ENCODE peak calls at places on chromosomes 2 and 18, in eight cellular contexts. One of them, this sample, is unnamed.

GRCh38 chr18:57029761-57030160 is 117.1 kb upstream of the BOD1L2 start:
- DNase-seq in brain microvascular endothelial cell: no peak
- DNase-seq in T-helper 17 cell: no peak
- DNase-seq in heart left ventricle: no peak
- DNase-seq in RKO: no peak
- DNase-seq in activated T-helper 1 cell treated with anti-CD3 and anti-CD28 coated beads, Interleukin-12 subunit alpha, Interleukin-12 subunit beta, Interleukin-2, Interleukin-4 antibody, amounts not matched to agents 30 ng/mL and 10 ng/mL and 1 ng/mL, durations not matched to agents 14 hours and 24 hours and 36 hours: no peak
- DNase-seq in Jurkat, Clone E6-1: no peak
- DNase-seq in stimulated activated CD4-positive, alpha-beta T cell treated with anti-CD3 and anti-CD28 coated beads, Interleukin-12 subunit alpha, Interleukin-12 subunit beta, amount 100 ng/mL, for 4 hours: no peak
- DNase-seq in this sample: no peak

GRCh38 chr2:48045613-48046012 is 139.3 kb upstream of the FBXO11 start:
- DNase-seq in RKO: no peak
- DNase-seq in stimulated activated CD4-positive, alpha-beta T cell treated with anti-CD3 and anti-CD28 coated beads, Interleukin-12 subunit alpha, Interleukin-12 subunit beta, amount 100 ng/mL, for 4 hours: no peak
- DNase-seq in heart left ventricle: no peak
- DNase-seq in T-helper 17 cell: no peak
- DNase-seq in brain microvascular endothelial cell: no peak
- DNase-seq in Jurkat, Clone E6-1: no peak
- DNase-seq in activated T-helper 1 cell treated with anti-CD3 and anti-CD28 coated beads, Interleukin-12 subunit alpha, Interleukin-12 subunit beta, Interleukin-2, Interleukin-4 antibody, amounts not matched to agents 30 ng/mL and 10 ng/mL and 1 ng/mL, durations not matched to agents 14 hours and 24 hours and 36 hours: no peak
- DNase-seq in this sample: no peak

GRCh38 chr2:37894047-37894446 is 31.0 kb upstream of the RMDN2 start:
- DNase-seq in brain microvascular endothelial cell: no peak
- DNase-seq in Jurkat, Clone E6-1: no peak
- DNase-seq in activated T-helper 1 cell treated with anti-CD3 and anti-CD28 coated beads, Interleukin-12 subunit alpha, Interleukin-12 subunit beta, Interleukin-2, Interleukin-4 antibody, amounts not matched to agents 30 ng/mL and 10 ng/mL and 1 ng/mL, durations not matched to agents 14 hours and 24 hours and 36 hours: no peak
- DNase-seq in T-helper 17 cell: no peak
- DNase-seq in stimulated activated CD4-positive, alpha-beta T cell treated with anti-CD3 and anti-CD28 coated beads, Interleukin-12 subunit alpha, Interleukin-12 subunit beta, amount 100 ng/mL, for 4 hours: no peak
- DNase-seq in RKO: no peak
- DNase-seq in heart left ventricle: no peak
- DNase-seq in this sample: no peak

GRCh38 chr2:199462167-199462976 is 4.6 kb upstream of the SATB2 start:
- DNase-seq in Jurkat, Clone E6-1: no peak
- DNase-seq in activated T-helper 1 cell treated with anti-CD3 and anti-CD28 coated beads, Interleukin-12 subunit alpha, Interleukin-12 subunit beta, Interleukin-2, Interleukin-4 antibody, amounts not matched to agents 30 ng/mL and 10 ng/mL and 1 ng/mL, durations not matched to agents 14 hours and 24 hours and 36 hours: no peak
- DNase-seq in brain microvascular endothelial cell: no peak
- DNase-seq in stimulated activated CD4-positive, alpha-beta T cell treated with anti-CD3 and anti-CD28 coated beads, Interleukin-12 subunit alpha, Interleukin-12 subunit beta, amount 100 ng/mL, for 4 hours: no peak
- DNase-seq in T-helper 17 cell: no peak
- DNase-seq in RKO: no peak
- DNase-seq in heart left ventricle: no peak
- DNase-seq in this sample: no peak

GRCh38 chr2:239459581-239459980 is 58.8 kb upstream of the HDAC4 start:
- DNase-seq in T-helper 17 cell: no peak
- DNase-seq in heart left ventricle: no peak
- DNase-seq in Jurkat, Clone E6-1: no peak
- DNase-seq in brain microvascular endothelial cell: no peak
- DNase-seq in RKO: no peak
- DNase-seq in stimulated activated CD4-positive, alpha-beta T cell treated with anti-CD3 and anti-CD28 coated beads, Interleukin-12 subunit alpha, Interleukin-12 subunit beta, amount 100 ng/mL, for 4 hours: no peak
- DNase-seq in activated T-helper 1 cell treated with anti-CD3 and anti-CD28 coated beads, Interleukin-12 subunit alpha, Interleukin-12 subunit beta, Interleukin-2, Interleukin-4 antibody, amounts not matched to agents 30 ng/mL and 10 ng/mL and 1 ng/mL, durations not matched to agents 14 hours and 24 hours and 36 hours: no peak
- DNase-seq in this sample: no peak

GRCh38 chr18:9951022-9951859 is 37.4 kb downstream of the VAPA start:
- DNase-seq in T-helper 17 cell: no peak
- DNase-seq in Jurkat, Clone E6-1: peak; percentile 62
- DNase-seq in RKO: peak; percentile 60
- DNase-seq in stimulated activated CD4-positive, alpha-beta T cell treated with anti-CD3 and anti-CD28 coated beads, Interleukin-12 subunit alpha, Interleukin-12 subunit beta, amount 100 ng/mL, for 4 hours: no peak
- DNase-seq in heart left ventricle: no peak
- DNase-seq in brain microvascular endothelial cell: peak; percentile 67
- DNase-seq in activated T-helper 1 cell treated with anti-CD3 and anti-CD28 coated beads, Interleukin-12 subunit alpha, Interleukin-12 subunit beta, Interleukin-2, Interleukin-4 antibody, amounts not matched to agents 30 ng/mL and 10 ng/mL and 1 ng/mL, durations not matched to agents 14 hours and 24 hours and 36 hours: no peak
- DNase-seq in this sample: no peak

GRCh38 chr2:127685410-127686110 is 10.2 kb upstream of the LIMS2 start:
- DNase-seq in Jurkat, Clone E6-1: no peak
- DNase-seq in T-helper 17 cell: no peak
- DNase-seq in activated T-helper 1 cell treated with anti-CD3 and anti-CD28 coated beads, Interleukin-12 subunit alpha, Interleukin-12 subunit beta, Interleukin-2, Interleukin-4 antibody, amounts not matched to agents 30 ng/mL and 10 ng/mL and 1 ng/mL, durations not matched to agents 14 hours and 24 hours and 36 hours: no peak
- DNase-seq in heart left ventricle: no peak
- DNase-seq in stimulated activated CD4-positive, alpha-beta T cell treated with anti-CD3 and anti-CD28 coated beads, Interleukin-12 subunit alpha, Interleukin-12 subunit beta, amount 100 ng/mL, for 4 hours: no peak
- DNase-seq in RKO: no peak
- DNase-seq in brain microvascular endothelial cell: no peak
- DNase-seq in this sample: no peak

GRCh38 chr2:85875613-85876012 is 13.2 kb downstream of the ST3GAL5 start:
- DNase-seq in stimulated activated CD4-positive, alpha-beta T cell treated with anti-CD3 and anti-CD28 coated beads, Interleukin-12 subunit alpha, Interleukin-12 subunit beta, amount 100 ng/mL, for 4 hours: no peak
- DNase-seq in Jurkat, Clone E6-1: no peak
- DNase-seq in T-helper 17 cell: no peak
- DNase-seq in brain microvascular endothelial cell: no peak
- DNase-seq in activated T-helper 1 cell treated with anti-CD3 and anti-CD28 coated beads, Interleukin-12 subunit alpha, Interleukin-12 subunit beta, Interleukin-2, Interleukin-4 antibody, amounts not matched to agents 30 ng/mL and 10 ng/mL and 1 ng/mL, durations not matched to agents 14 hours and 24 hours and 36 hours: no peak
- DNase-seq in RKO: no peak
- DNase-seq in heart left ventricle: no peak
- DNase-seq in this sample: no peak

GRCh38 chr2:162153608-162154224 is 1.7 kb upstream of the GCG start:
- DNase-seq in T-helper 17 cell: peak; percentile 16
- DNase-seq in Jurkat, Clone E6-1: peak; percentile 54
- DNase-seq in stimulated activated CD4-positive, alpha-beta T cell treated with anti-CD3 and anti-CD28 coated beads, Interleukin-12 subunit alpha, Interleukin-12 subunit beta, amount 100 ng/mL, for 4 hours: peak; percentile 42
- DNase-seq in RKO: peak; percentile 64
- DNase-seq in heart left ventricle: no peak
- DNase-seq in activated T-helper 1 cell treated with anti-CD3 and anti-CD28 coated beads, Interleukin-12 subunit alpha, Interleukin-12 subunit beta, Interleukin-2, Interleukin-4 antibody, amounts not matched to agents 30 ng/mL and 10 ng/mL and 1 ng/mL, durations not matched to agents 14 hours and 24 hours and 36 hours: peak; percentile 36
- DNase-seq in brain microvascular endothelial cell: peak; percentile 35
- DNase-seq in this sample: no peak

GRCh38 chr2:238657132-238658053 is 190.5 kb upstream of the TWIST2 start:
- DNase-seq in T-helper 17 cell: no peak
- DNase-seq in activated T-helper 1 cell treated with anti-CD3 and anti-CD28 coated beads, Interleukin-12 subunit alpha, Interleukin-12 subunit beta, Interleukin-2, Interleukin-4 antibody, amounts not matched to agents 30 ng/mL and 10 ng/mL and 1 ng/mL, durations not matched to agents 14 hours and 24 hours and 36 hours: no peak
- DNase-seq in heart left ventricle: no peak
- DNase-seq in brain microvascular endothelial cell: no peak
- DNase-seq in RKO: no peak
- DNase-seq in stimulated activated CD4-positive, alpha-beta T cell treated with anti-CD3 and anti-CD28 coated beads, Interleukin-12 subunit alpha, Interleukin-12 subunit beta, amount 100 ng/mL, for 4 hours: no peak
- DNase-seq in Jurkat, Clone E6-1: no peak
- DNase-seq in this sample: peak; percentile 80

GRCh38 chr18:50796495-50796894 is 23.3 kb downstream of the MRO start:
- DNase-seq in heart left ventricle: no peak
- DNase-seq in activated T-helper 1 cell treated with anti-CD3 and anti-CD28 coated beads, Interleukin-12 subunit alpha, Interleukin-12 subunit beta, Interleukin-2, Interleukin-4 antibody, amounts not matched to agents 30 ng/mL and 10 ng/mL and 1 ng/mL, durations not matched to agents 14 hours and 24 hours and 36 hours: no peak
- DNase-seq in RKO: no peak
- DNase-seq in T-helper 17 cell: no peak
- DNase-seq in Jurkat, Clone E6-1: no peak
- DNase-seq in brain microvascular endothelial cell: no peak
- DNase-seq in stimulated activated CD4-positive, alpha-beta T cell treated with anti-CD3 and anti-CD28 coated beads, Interleukin-12 subunit alpha, Interleukin-12 subunit beta, amount 100 ng/mL, for 4 hours: no peak
- DNase-seq in this sample: no peak

GRCh38 chr2:133821107-133821760 is 253.0 kb upstream of the NCKAP5 start:
- DNase-seq in RKO: no peak
- DNase-seq in Jurkat, Clone E6-1: no peak
- DNase-seq in activated T-helper 1 cell treated with anti-CD3 and anti-CD28 coated beads, Interleukin-12 subunit alpha, Interleukin-12 subunit beta, Interleukin-2, Interleukin-4 antibody, amounts not matched to agents 30 ng/mL and 10 ng/mL and 1 ng/mL, durations not matched to agents 14 hours and 24 hours and 36 hours: no peak
- DNase-seq in brain microvascular endothelial cell: peak; percentile 75
- DNase-seq in T-helper 17 cell: no peak
- DNase-seq in heart left ventricle: no peak
- DNase-seq in stimulated activated CD4-positive, alpha-beta T cell treated with anti-CD3 and anti-CD28 coated beads, Interleukin-12 subunit alpha, Interleukin-12 subunit beta, amount 100 ng/mL, for 4 hours: no peak
- DNase-seq in this sample: no peak

GRCh38 chr2:50951416-50951815 is 80.5 kb downstream of the NRXN1 start:
- DNase-seq in activated T-helper 1 cell treated with anti-CD3 and anti-CD28 coated beads, Interleukin-12 subunit alpha, Interleukin-12 subunit beta, Interleukin-2, Interleukin-4 antibody, amounts not matched to agents 30 ng/mL and 10 ng/mL and 1 ng/mL, durations not matched to agents 14 hours and 24 hours and 36 hours: no peak
- DNase-seq in brain microvascular endothelial cell: no peak
- DNase-seq in RKO: no peak
- DNase-seq in stimulated activated CD4-positive, alpha-beta T cell treated with anti-CD3 and anti-CD28 coated beads, Interleukin-12 subunit alpha, Interleukin-12 subunit beta, amount 100 ng/mL, for 4 hours: no peak
- DNase-seq in Jurkat, Clone E6-1: no peak
- DNase-seq in heart left ventricle: no peak
- DNase-seq in T-helper 17 cell: no peak
- DNase-seq in this sample: no peak

GRCh38 chr18:34821669-34822210 is 111.6 kb downstream of the DTNA start:
- DNase-seq in activated T-helper 1 cell treated with anti-CD3 and anti-CD28 coated beads, Interleukin-12 subunit alpha, Interleukin-12 subunit beta, Interleukin-2, Interleukin-4 antibody, amounts not matched to agents 30 ng/mL and 10 ng/mL and 1 ng/mL, durations not matched to agents 14 hours and 24 hours and 36 hours: no peak
- DNase-seq in RKO: no peak
- DNase-seq in heart left ventricle: no peak
- DNase-seq in brain microvascular endothelial cell: no peak
- DNase-seq in Jurkat, Clone E6-1: peak; percentile 12
- DNase-seq in T-helper 17 cell: no peak
- DNase-seq in stimulated activated CD4-positive, alpha-beta T cell treated with anti-CD3 and anti-CD28 coated beads, Interleukin-12 subunit alpha, Interleukin-12 subunit beta, amount 100 ng/mL, for 4 hours: no peak
- DNase-seq in this sample: no peak

GRCh38 chr2:233331536-233331935 is 22.8 kb upstream of the DGKD start:
- DNase-seq in activated T-helper 1 cell treated with anti-CD3 and anti-CD28 coated beads, Interleukin-12 subunit alpha, Interleukin-12 subunit beta, Interleukin-2, Interleukin-4 antibody, amounts not matched to agents 30 ng/mL and 10 ng/mL and 1 ng/mL, durations not matched to agents 14 hours and 24 hours and 36 hours: peak; percentile 70
- DNase-seq in T-helper 17 cell: peak; percentile 55
- DNase-seq in brain microvascular endothelial cell: no peak
- DNase-seq in RKO: no peak
- DNase-seq in Jurkat, Clone E6-1: peak; percentile 82
- DNase-seq in heart left ventricle: peak; percentile 60
- DNase-seq in stimulated activated CD4-positive, alpha-beta T cell treated with anti-CD3 and anti-CD28 coated beads, Interleukin-12 subunit alpha, Interleukin-12 subunit beta, amount 100 ng/mL, for 4 hours: peak; percentile 42
- DNase-seq in this sample: peak; percentile 77

GRCh38 chr2:1553671-1554295 is 140.5 kb downstream of the TPO start:
- DNase-seq in Jurkat, Clone E6-1: no peak
- DNase-seq in heart left ventricle: no peak
- DNase-seq in stimulated activated CD4-positive, alpha-beta T cell treated with anti-CD3 and anti-CD28 coated beads, Interleukin-12 subunit alpha, Interleukin-12 subunit beta, amount 100 ng/mL, for 4 hours: no peak
- DNase-seq in activated T-helper 1 cell treated with anti-CD3 and anti-CD28 coated beads, Interleukin-12 subunit alpha, Interleukin-12 subunit beta, Interleukin-2, Interleukin-4 antibody, amounts not matched to agents 30 ng/mL and 10 ng/mL and 1 ng/mL, durations not matched to agents 14 hours and 24 hours and 36 hours: no peak
- DNase-seq in brain microvascular endothelial cell: peak; percentile 69
- DNase-seq in RKO: no peak
- DNase-seq in T-helper 17 cell: no peak
- DNase-seq in this sample: no peak